ENCODE peak calls at places on chromosomes 1 and 21, in nine cellular contexts. C is tibial artery, I is CD14-positive monocyte, N is HFFc6, M is H9, E is suprapubic skin, G is dorsolateral prefrontal cortex, D is Peyer's patch, X is lower lobe of right lung. H is an unnamed sample.

GRCh38 chr1:210882414-210883221 is 251.3 kb downstream of the KCNH1 start:
- DNase-seq in C (no peak), I (no peak), N (peak; percentile 48), M (no peak), E (no peak), G (no peak), D (no peak), X (no peak), H (no peak)

GRCh38 chr1:98044766-98045165 is 123.9 kb upstream of the DPYD start:
- DNase-seq in C (no peak), I (no peak), N (no peak), M (no peak), E (no peak), G (peak; percentile 40), D (no peak), X (no peak), H (no peak)

GRCh38 chr1:50163674-50164073 is 55.0 kb downstream of the ELAVL4 start:
- DNase-seq in C (no peak), I (no peak), N (no peak), M (peak; percentile 30), E (no peak), G (no peak), D (no peak), X (no peak), H (no peak)

GRCh38 chr1:75985827-75986226 is 53.6 kb upstream of the ASB17 start:
- DNase-seq in C (no peak), I (no peak), N (peak; percentile 8), M (no peak), E (no peak), G (no peak), D (no peak), X (no peak), H (no peak)

GRCh38 chr1:217924924-217925323 is 293.8 kb downstream of the SPATA17 start:
- DNase-seq in C (no peak), I (no peak), N (no peak), M (peak; percentile 47), E (no peak), G (no peak), D (no peak), X (no peak), H (no peak)

GRCh38 chr1:36349241-36349671 is 25.8 kb upstream of the EVA1B start:
- DNase-seq in C (no peak), I (no peak), N (peak; percentile 37), M (no peak), E (no peak), G (no peak), D (no peak), X (no peak), H (no peak)

GRCh38 chr1:212366901-212367300 is 47.8 kb downstream of the PACC1 start:
- DNase-seq in C (no peak), I (no peak), N (peak; percentile 13), M (no peak), E (no peak), G (no peak), D (no peak), X (no peak), H (no peak)

GRCh38 chr1:220363196-220363831 is 91.1 kb upstream of the RAB3GAP2 start:
- DNase-seq in C (no peak), I (no peak), N (no peak), M (no peak), E (no peak), G (no peak), D (no peak), X (no peak), H (no peak)

GRCh38 chr21:35770101-35770945 is 290.0 kb downstream of the SETD4 start:
- DNase-seq in C (no peak), I (no peak), N (no peak), M (no peak), E (no peak), G (no peak), D (no peak), X (no peak), H (peak; percentile 17)

GRCh38 chr1:231401478-231401877 is 20.6 kb downstream of the EGLN1 start:
- DNase-seq in C (no peak), I (no peak), N (no peak), M (no peak), E (no peak), G (no peak), D (no peak), X (no peak), H (no peak)

GRCh38 chr1:226875641-226876295 is 5.4 kb downstream of the PSEN2 start:
- DNase-seq in C (no peak), I (peak; percentile 9), N (no peak), M (peak; percentile 54), E (no peak), G (no peak), D (no peak), X (peak; percentile 70), H (peak; percentile 32)

GRCh38 chr1:24321150-24321549 is 2.0 kb downstream of the GRHL3 start:
- DNase-seq in C (no peak), I (no peak), N (no peak), M (no peak), E (no peak), G (no peak), D (no peak), X (no peak), H (no peak)

GRCh38 chr1:114669562-114670082 is at the start of gene DENND2C:
- DNase-seq in C (no peak), I (no peak), N (no peak), M (no peak), E (no peak), G (no peak), D (no peak), X (no peak), H (no peak)

GRCh38 chr1:211135342-211135950 is 1.5 kb upstream of the KCNH1 start:
- DNase-seq in C (no peak), I (no peak), N (peak; percentile 76), M (no peak), E (no peak), G (no peak), D (no peak), X (no peak), H (no peak)

GRCh38 chr1:111179968-111180533 is 20.4 kb downstream of the DENND2D start:
- DNase-seq in C (no peak), I (no peak), N (no peak), M (no peak), E (no peak), G (no peak), D (no peak), X (no peak), H (no peak)

GRCh38 chr1:28591708-28592313 is at the start of gene RAB42:
- DNase-seq in C (peak; percentile 59), I (no peak), N (no peak), M (peak; percentile 66), E (peak; percentile 74), G (no peak), D (peak; percentile 28), X (peak; percentile 76), H (no peak)

GRCh38 chr1:158864595-158864994 is 33.4 kb downstream of the MNDA start:
- DNase-seq in C (no peak), I (no peak), N (no peak), M (peak; percentile 73), E (no peak), G (no peak), D (no peak), X (no peak), H (no peak)

GRCh38 chr1:65174585-65174984 is 26.6 kb downstream of the AK4 start:
- DNase-seq in C (peak; percentile 86), I (peak; percentile 59), N (peak; percentile 83), M (no peak), E (peak; percentile 75), G (no peak), D (no peak), X (peak; percentile 51), H (no peak)

GRCh38 chr1:220809704-220810103 is 23.0 kb downstream of the MTARC1 start:
- DNase-seq in C (no peak), I (no peak), N (no peak), M (no peak), E (no peak), G (no peak), D (no peak), X (no peak), H (no peak)

GRCh38 chr1:183910780-183911179 is 105.9 kb downstream of the RGL1 start:
- DNase-seq in C (no peak), I (no peak), N (no peak), M (no peak), E (no peak), G (no peak), D (no peak), X (no peak), H (no peak)

GRCh38 chr1:27575861-27576331 is 28.0 kb downstream of the AHDC1 start:
- DNase-seq in C (peak; percentile 68), I (no peak), N (no peak), M (peak; percentile 85), E (no peak), G (peak; percentile 67), D (peak; percentile 47), X (peak; percentile 84), H (no peak)
- TF ChIP-seq CTCF in C (no peak), I (no peak), N (no peak), M (no peak), E (no peak), G (peak; percentile 16), D (no peak), X (no peak), H (no peak)

GRCh38 chr1:214658785-214659184 is 55.8 kb downstream of the CENPF start:
- DNase-seq in C (no peak), I (no peak), N (no peak), M (no peak), E (no peak), G (no peak), D (no peak), X (no peak), H (no peak)
- TF ChIP-seq CTCF in C (no peak), I (no peak), N (peak; percentile 67), M (peak; percentile 41), E (no peak), G (no peak), D (peak; percentile 52), X (no peak), H (peak; percentile 71)

DNA sequence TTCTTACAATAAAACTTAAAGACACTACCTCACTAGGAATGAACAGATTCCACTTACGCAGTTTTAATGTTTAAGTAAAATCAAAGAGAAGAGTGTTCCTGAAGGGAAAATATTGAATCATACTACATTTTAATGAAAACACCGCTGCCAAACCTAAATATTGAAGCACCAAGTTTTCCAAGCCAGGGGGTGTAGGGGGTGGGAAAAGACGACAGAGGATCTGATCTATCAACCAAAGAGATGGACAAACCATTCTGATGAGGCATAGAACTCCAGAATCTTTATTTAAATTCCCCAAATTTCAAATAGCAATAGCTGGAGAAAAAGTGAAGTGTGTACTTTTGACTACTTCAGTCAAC is 1.2 kb downstream of the ELK4 start:
- DNase-seq in C (no peak), I (no peak), N (no peak), M (no peak), E (no peak), G (no peak), D (no peak), X (no peak), H (no peak)
- TF ChIP-seq CTCF in C (no peak), I (no peak), N (no peak), M (no peak), E (no peak), G (no peak), D (no peak), X (no peak), H (no peak)

DNA sequence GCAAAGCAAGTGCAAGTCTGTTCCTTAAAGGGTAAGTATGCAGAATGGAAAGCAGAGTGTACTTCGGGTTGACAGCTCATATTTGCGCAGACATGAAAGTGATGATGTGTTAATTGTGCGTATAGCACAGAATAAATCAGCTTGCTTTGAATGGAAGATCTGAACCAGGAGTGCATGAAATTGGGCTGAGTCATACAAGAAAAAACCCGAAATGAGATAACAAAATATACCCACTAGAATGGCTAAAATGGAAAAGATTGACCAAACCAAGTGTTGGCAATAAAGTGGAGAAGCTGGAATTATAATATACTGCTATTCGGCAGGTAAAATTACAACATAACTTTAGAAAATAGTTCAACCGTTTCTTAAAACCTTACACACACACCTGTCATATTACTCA is 28.5 kb downstream of the CR1L start:
- DNase-seq in C (no peak), I (no peak), N (no peak), M (no peak), E (no peak), G (no peak), D (no peak), X (no peak), H (no peak)
- TF ChIP-seq CTCF in C (no peak), I (no peak), N (no peak), M (no peak), E (no peak), G (no peak), D (no peak), X (no peak), H (no peak)

H was measured in osteocyte.